ENCODE peak calls at places on chromosomes 7 and 10, in eight cellular contexts. D is Peyer's patch, K is transverse colon, N is right lobe of liver, Y is H1, B is esophagus squamous epithelium, J is HepG2, C is ovary. U is an unnamed sample.

GRCh38 chr10:76433161-76434005 is 1002.0 kb downstream of the LRMDA start:
- DNase-seq in D (no peak), K (no peak), N (no peak), Y (no peak), B (no peak), J (peak; percentile 9), C (no peak), U (peak; percentile 52)

GRCh38 chr10:98377536-98377935 is 37.4 kb downstream of the PYROXD2 start:
- DNase-seq in D (no peak), K (no peak), N (no peak), Y (no peak), B (no peak), J (no peak), C (no peak), U (no peak)

GRCh38 chr10:85187047-85187446 is 858.7 kb downstream of the CCSER2 start:
- DNase-seq in D (no peak), K (peak; percentile 7), N (peak; percentile 65), Y (no peak), B (no peak), J (no peak), C (no peak), U (no peak)

GRCh38 chr7:108146070-108146842 is 16.1 kb upstream of the LAMB4 start:
- DNase-seq in D (peak; percentile 45), K (peak; percentile 63), N (peak; percentile 65), Y (peak; percentile 39), B (no peak), J (peak; percentile 72), C (peak; percentile 51), U (peak; percentile 53)

GRCh38 chr7:28458732-28459131 is 46.4 kb downstream of the CREB5 start:
- DNase-seq in D (no peak), K (no peak), N (no peak), Y (no peak), B (no peak), J (no peak), C (no peak), U (no peak)

GRCh38 chr7:108239501-108240225 is 109.5 kb upstream of the LAMB4 start:
- DNase-seq in D (no peak), K (no peak), N (no peak), Y (no peak), B (no peak), J (no peak), C (no peak), U (no peak)

GRCh38 chr10:63664341-63664885 is 143.2 kb downstream of the REEP3 start:
- DNase-seq in D (no peak), K (no peak), N (no peak), Y (no peak), B (no peak), J (no peak), C (no peak), U (no peak)

GRCh38 chr7:127751062-127751722 is 99.2 kb downstream of the SND1 start:
- DNase-seq in D (no peak), K (no peak), N (no peak), Y (no peak), B (no peak), J (no peak), C (no peak), U (no peak)

GRCh38 chr10:78914060-78914378 is 154.7 kb upstream of the ZMIZ1 start:
- DNase-seq in D (no peak), K (no peak), N (no peak), Y (no peak), B (no peak), J (no peak), C (no peak), U (no peak)

GRCh38 chr10:82321734-82322133 is 446.7 kb downstream of the NRG3 start:
- DNase-seq in D (no peak), K (no peak), N (no peak), Y (no peak), B (no peak), J (no peak), C (no peak), U (no peak)

GRCh38 chr7:665751-666453 is 60.6 kb upstream of the DNAAF5 start:
- DNase-seq in D (no peak), K (no peak), N (no peak), Y (no peak), B (no peak), J (no peak), C (peak; percentile 70), U (peak; percentile 84)

GRCh38 chr7:34675749-34676374 is 17.8 kb downstream of the NPSR1 start:
- DNase-seq in D (no peak), K (no peak), N (no peak), Y (no peak), B (no peak), J (peak; percentile 27), C (no peak), U (no peak)

GRCh38 chr7:30285531-30286284 is 1.3 kb downstream of the ZNRF2 start:
- DNase-seq in D (peak; percentile 53), K (peak; percentile 52), N (peak; percentile 57), Y (no peak), B (no peak), J (peak; percentile 34), C (peak; percentile 52), U (peak; percentile 75)
- TF ChIP-seq POLR2A in D (no peak), K (peak; percentile 47), N (peak; percentile 23), Y (no peak), B (no peak), J (no peak), C (no peak), U (no peak)

GRCh38 chr7:36312915-36313334 is 76.7 kb upstream of the ANLN start:
- DNase-seq in D (no peak), K (no peak), N (no peak), Y (no peak), B (no peak), J (no peak), C (no peak), U (no peak)
- H3K4me3 ChIP-seq in D (no peak overlapping the region), K (no peak overlapping the region), N (no peak overlapping the region), Y (no peak overlapping the region), B (no peak overlapping the region), J (peak overlapping the region; percentile 80), C (no peak overlapping the region), U (no peak overlapping the region)

GRCh38 chr7:159125944-159126248 is 18.8 kb downstream of the VIPR2 start:
- DNase-seq in D (no peak), K (no peak), N (no peak), Y (no peak), B (no peak), J (peak; percentile 41), C (no peak), U (no peak)

GRCh38 chr7:159128767-159129166 is 15.9 kb downstream of the VIPR2 start:
- DNase-seq in D (no peak), K (no peak), N (peak; percentile 23), Y (no peak), B (no peak), J (no peak), C (no peak), U (no peak)

GRCh38 chr7:159127691-159128642 is 16.7 kb downstream of the VIPR2 start:
- DNase-seq in D (no peak), K (no peak), N (peak; percentile 36), Y (no peak), B (no peak), J (no peak), C (no peak), U (peak; percentile 11)

GRCh38 chr7:159125104-159125943 is 19.3 kb downstream of the VIPR2 start:
- DNase-seq in D (no peak), K (no peak), N (peak; percentile 20), Y (no peak), B (no peak), J (no peak), C (no peak), U (no peak)

DNA sequence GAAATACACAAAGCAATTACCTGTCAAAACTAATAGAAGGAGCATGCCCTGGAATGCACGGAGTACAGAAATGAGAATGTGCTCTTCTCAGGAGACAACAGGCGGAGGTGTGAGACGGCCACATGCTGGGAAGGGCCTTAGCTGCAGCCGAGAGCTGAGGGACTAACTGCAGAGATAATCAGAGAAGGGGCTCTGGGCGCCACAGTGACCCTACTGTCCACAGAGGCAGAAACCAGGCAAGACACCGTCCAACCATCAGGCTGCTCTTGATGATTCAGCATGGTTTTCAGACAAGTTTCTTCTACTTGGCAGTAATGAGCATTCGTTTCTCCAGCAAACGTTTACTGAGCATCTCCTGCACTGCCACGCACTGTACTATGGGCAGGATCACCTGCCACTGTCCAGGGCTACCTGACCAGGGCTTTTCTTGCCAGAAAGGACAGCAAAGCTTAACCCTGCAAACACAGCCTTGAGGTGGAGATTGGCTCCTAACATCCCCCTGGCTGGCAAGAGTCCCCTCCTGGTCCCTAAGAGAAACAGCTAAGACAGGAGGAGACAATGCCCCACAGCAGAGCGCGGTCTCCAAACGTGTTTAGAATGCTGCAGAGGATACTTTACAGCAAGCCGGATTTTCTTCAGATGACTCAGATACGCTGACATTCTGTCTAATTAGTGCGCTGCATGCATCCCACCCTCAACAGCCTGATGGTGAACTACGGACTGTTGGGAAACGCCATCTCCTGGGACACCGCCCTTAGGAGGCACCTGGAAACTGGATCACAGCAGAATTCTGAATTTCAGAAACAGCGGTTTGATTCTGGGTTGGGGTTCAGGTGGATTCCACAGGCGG is 17.9 kb downstream of the VIPR2 start:
- DNase-seq in D (no peak), K (no peak), N (peak; percentile 18), Y (no peak), B (no peak), J (no peak), C (no peak), U (no peak)
- H3K27ac ChIP-seq in D (no peak overlapping the region), K (no peak overlapping the region), N (no peak overlapping the region), Y (no peak overlapping the region), B (no peak overlapping the region), J (no peak overlapping the region), C (no peak overlapping the region), U (no peak overlapping the region)

GRCh38 chr7:50656141-50656895 is 91.1 kb upstream of the DDC start:
- DNase-seq in D (no peak), K (peak; percentile 19), N (no peak), Y (no peak), B (no peak), J (no peak), C (no peak), U (no peak)
- TF ChIP-seq POLR2A in D (no peak), K (no peak), N (no peak), Y (no peak), B (no peak), J (no peak), C (no peak), U (no peak)

GRCh38 chr10:11463111-11463510 is 148.3 kb downstream of the USP6NL start:
- DNase-seq in D (no peak), K (no peak), N (no peak), Y (no peak), B (no peak), J (no peak), C (no peak), U (no peak)
- H3K4me3 ChIP-seq in D (no peak overlapping the region), K (no peak overlapping the region), N (no peak overlapping the region), Y (no peak overlapping the region), B (no peak overlapping the region), J (no peak overlapping the region), C (no peak overlapping the region), U (no peak overlapping the region)

U was measured in heart left ventricle.